ENCODE peak calls at places on chromosomes 3 and 15, in seven cellular contexts. X is breast epithelium, U is cardiac fibroblast, B is body of pancreas, D is dorsolateral prefrontal cortex, A is A549, E is fibroblast of the aortic adventitia. F is an unnamed sample.

GRCh38 chr3:148896062-148896461 is 31.0 kb downstream of the CPA3 start:
- DNase-seq in X (no peak), U (no peak), B (no peak), D (no peak), A (no peak), E (no peak), F (no peak)

GRCh38 chr3:16898595-16899395 is 14.0 kb downstream of the PLCL2 start:
- DNase-seq in X (no peak), U (no peak), B (peak), D (no peak), A (no peak), E (no peak), F (no peak)

GRCh38 chr3:51679777-51680176 is 8.7 kb downstream of the TEX264 start:
- DNase-seq in X (no peak), U (no peak), B (no peak), D (no peak), A (no peak), E (no peak), F (no peak)

GRCh38 chr15:70768247-70768883 is 5.0 kb upstream of the UACA start:
- DNase-seq in X (no peak), U (no peak), B (no peak), D (no peak), A (no peak), E (peak), F (no peak)

GRCh38 chr3:41328916-41329315 is 129.6 kb downstream of the CTNNB1 start:
- DNase-seq in X (no peak), U (peak), B (no peak), D (no peak), A (no peak), E (peak), F (no peak)

GRCh38 chr3:105197863-105198262 is 168.8 kb upstream of the ALCAM start:
- DNase-seq in X (no peak), U (no peak), B (no peak), D (no peak), A (no peak), E (no peak), F (no peak)

GRCh38 chr3:117117188-117117936 is 407.8 kb downstream of the TUSC7 start:
- DNase-seq in X (no peak), U (no peak), B (no peak), D (no peak), A (no peak), E (no peak), F (no peak)

GRCh38 chr3:10194328-10195071 is 29.8 kb downstream of the IRAK2 start:
- DNase-seq in X (no peak), U (no peak), B (no peak), D (peak), A (no peak), E (peak), F (no peak)

GRCh38 chr3:39639344-39640236 is 169.8 kb upstream of the MYRIP start:
- DNase-seq in X (no peak), U (peak), B (no peak), D (no peak), A (peak), E (peak), F (peak)

GRCh38 chr3:69690-70089 is 126.9 kb upstream of the CHL1 start:
- DNase-seq in X (no peak), U (peak), B (no peak), D (no peak), A (no peak), E (no peak), F (no peak)

GRCh38 chr3:36372534-36372935 is 7.8 kb upstream of the STAC start:
- DNase-seq in X (no peak), U (no peak), B (no peak), D (no peak), A (no peak), E (peak), F (no peak)

GRCh38 chr3:31522152-31522551 is 10.6 kb upstream of the STT3B start:
- DNase-seq in X (no peak), U (no peak), B (no peak), D (no peak), A (no peak), E (no peak), F (no peak)

GRCh38 chr3:41683666-41684350 is 278.1 kb downstream of the ULK4 start:
- DNase-seq in X (no peak), U (peak), B (no peak), D (no peak), A (no peak), E (no peak), F (peak)

GRCh38 chr15:46636220-46636619 is 1001.4 kb downstream of the SQOR start:
- DNase-seq in X (no peak), U (no peak), B (no peak), D (no peak), A (no peak), E (no peak), F (no peak)

GRCh38 chr3:58963928-58964497 is 85.8 kb downstream of the CFAP20DC start:
- DNase-seq in X (no peak), U (peak), B (no peak), D (no peak), A (no peak), E (peak), F (no peak)

GRCh38 chr3:138818175-138818574 is 16.6 kb downstream of the PIK3CB start:
- DNase-seq in X (no peak), U (no peak), B (no peak), D (no peak), A (no peak), E (no peak), F (no peak)

GRCh38 chr15:77659350-77660321 is 26.9 kb upstream of the LINGO1 start:
- DNase-seq in X (no peak), U (peak), B (peak), D (peak), A (peak), E (peak), F (peak)

GRCh38 chr3:64796597-64796996 is 108.8 kb upstream of the ADAMTS9 start:
- DNase-seq in X (no peak), U (no peak), B (no peak), D (no peak), A (no peak), E (no peak), F (no peak)

GRCh38 chr3:175932586-175932985 is 1073.5 kb downstream of the NAALADL2 start:
- DNase-seq in X (no peak), U (peak), B (no peak), D (no peak), A (no peak), E (peak), F (no peak)

GRCh38 chr3:23712656-23713559 is 92.8 kb upstream of the UBE2E1 start:
- DNase-seq in X (no peak), U (peak), B (peak), D (peak), A (no peak), E (peak), F (peak)

GRCh38 chr3:197791120-197792018 is at the start of gene LRCH3:
- DNase-seq in X (peak), U (peak), B (peak), D (peak), A (peak), E (peak), F (no peak)

GRCh38 chr15:31341501-31342195 is 15.0 kb downstream of the KLF13 start:
- DNase-seq in X (no peak), U (no peak), B (no peak), D (no peak), A (no peak), E (no peak), F (no peak)

DNA sequence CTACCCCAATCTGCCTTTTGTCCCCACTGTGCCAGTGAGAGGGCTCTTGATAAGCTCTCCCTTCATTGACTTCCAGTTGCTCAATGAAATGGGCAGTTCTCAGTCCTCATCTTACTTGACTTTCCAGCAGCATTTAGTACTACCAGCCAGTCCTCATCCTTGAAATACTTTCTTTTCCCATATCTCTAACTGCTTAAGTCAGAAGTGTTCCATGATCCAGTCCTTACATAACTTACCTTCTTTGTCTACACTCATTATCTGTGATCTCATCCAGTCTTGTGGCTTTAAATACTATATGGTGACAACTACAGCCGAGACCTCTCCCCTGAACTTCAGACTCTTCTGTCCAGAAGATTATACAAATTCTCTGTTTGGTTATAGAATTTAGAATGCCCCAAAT is 28.7 kb downstream of the RARRES1 start:
- DNase-seq in X (no peak), U (peak), B (no peak), D (no peak), A (no peak), E (peak), F (no peak)
- H3K4me3 ChIP-seq in X (no peak), U (no peak), B (no peak), D (no peak), A (no peak), E (no peak), F (no peak)

GRCh38 chr3:145807990-145808389 is 353.0 kb downstream of the PLOD2 start:
- DNase-seq in X (no peak), U (peak), B (no peak), D (no peak), A (no peak), E (peak), F (peak)
- TF ChIP-seq CTCF in X (no peak), U (peak), B (no peak), D (peak), A (peak), E (peak), F (peak)

GRCh38 chr15:39781147-39781966 is 1.3 kb downstream of the FSIP1 start:
- DNase-seq in X (no peak), U (no peak), B (no peak), D (no peak), A (no peak), E (no peak), F (no peak)
- H3K4me3 ChIP-seq in X (no peak), U (no peak), B (no peak), D (peak), A (peak), E (no peak), F (no peak)

DNA sequence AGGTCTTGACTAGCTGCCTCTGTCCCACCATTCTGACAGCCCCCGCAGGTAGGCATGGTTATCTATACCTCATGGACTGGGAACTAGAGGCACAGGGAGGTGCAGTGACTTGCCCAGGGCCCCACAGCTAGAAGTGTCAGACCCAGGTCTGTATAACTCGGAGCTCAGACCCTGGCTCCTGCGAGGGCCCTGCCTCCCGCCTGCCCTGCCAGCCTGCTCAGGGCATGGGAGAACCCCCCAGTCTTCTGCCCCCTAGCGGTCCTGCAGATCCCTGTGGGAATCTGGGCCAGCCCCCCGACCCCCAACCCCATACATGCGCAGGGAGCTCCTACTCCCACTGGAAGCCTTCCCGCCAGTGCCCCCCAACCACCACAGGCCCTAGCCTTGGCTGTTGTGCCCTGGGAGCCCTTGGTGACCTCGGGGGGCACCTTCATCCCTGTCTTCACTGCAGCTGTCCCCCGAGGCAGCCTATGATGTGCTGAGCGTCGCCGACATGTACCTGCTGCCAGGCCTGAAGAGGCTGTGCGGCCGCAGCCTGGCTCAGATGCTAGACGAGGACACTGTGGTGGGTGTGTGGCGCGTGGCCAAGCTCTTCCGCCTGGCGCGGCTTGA is 6.9 kb downstream of the ABTB1 start:
- DNase-seq in X (peak), U (no peak), B (no peak), D (peak), A (no peak), E (no peak), F (no peak)
- TF ChIP-seq CTCF in X (no peak), U (no peak), B (no peak), D (no peak), A (no peak), E (peak), F (peak)

DNA sequence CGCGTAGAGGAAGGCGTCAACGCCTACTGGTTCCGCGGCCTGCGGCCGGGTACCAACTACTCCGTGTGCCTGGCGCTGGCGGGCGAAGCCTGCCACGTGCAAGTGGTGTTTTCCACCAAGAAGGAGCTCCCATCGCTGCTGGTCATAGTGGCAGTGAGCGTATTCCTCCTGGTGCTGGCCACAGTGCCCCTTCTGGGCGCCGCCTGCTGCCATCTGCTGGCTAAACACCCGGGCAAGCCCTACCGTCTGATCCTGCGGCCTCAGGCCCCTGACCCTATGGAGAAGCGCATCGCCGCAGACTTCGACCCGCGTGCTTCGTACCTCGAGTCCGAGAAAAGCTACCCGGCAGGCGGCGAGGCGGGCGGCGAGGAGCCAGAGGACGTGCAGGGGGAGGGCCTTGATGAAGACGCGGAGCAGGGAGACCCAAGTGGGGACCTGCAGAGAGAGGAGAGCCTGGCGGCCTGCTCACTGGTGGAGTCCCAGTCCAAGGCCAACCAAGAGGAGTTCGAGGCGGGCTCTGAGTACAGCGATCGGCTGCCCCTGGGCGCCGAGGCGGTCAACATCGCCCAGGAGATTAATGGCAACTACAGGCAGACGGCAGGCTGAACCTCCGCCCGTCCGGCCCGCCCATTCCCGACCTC is 4.1 kb downstream of the ISLR2 start:
- DNase-seq in X (no peak), U (no peak), B (peak), D (no peak), A (no peak), E (no peak), F (no peak)
- H3K4me3 ChIP-seq in X (no peak), U (no peak), B (no peak), D (no peak), A (no peak), E (no peak), F (no peak)

DNA sequence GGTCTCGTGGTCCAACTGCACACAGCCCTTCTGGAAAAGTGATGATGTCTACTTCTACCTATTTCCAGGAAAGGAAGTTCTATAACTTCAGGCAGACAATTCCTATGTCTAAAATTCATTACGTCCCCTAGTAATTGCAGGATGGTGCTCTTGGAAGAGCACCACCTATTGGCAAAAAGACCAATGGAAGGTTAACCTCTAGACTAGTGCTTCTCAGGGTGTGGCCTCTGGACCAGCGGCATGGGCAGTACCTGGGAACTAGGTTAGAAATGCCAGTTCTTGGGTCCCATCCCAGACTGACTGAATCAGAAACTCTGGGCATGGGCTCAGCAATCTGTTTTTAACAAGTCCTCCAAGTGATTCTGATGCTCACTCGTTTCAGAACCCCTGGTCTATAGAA is 258.3 kb upstream of the ICE2 start:
- DNase-seq in X (no peak), U (no peak), B (no peak), D (no peak), A (no peak), E (no peak), F (no peak)
- TF ChIP-seq CTCF in X (no peak), U (no peak), B (no peak), D (no peak), A (no peak), E (no peak), F (no peak)

GRCh38 chr3:94176886-94177285 is 114.0 kb downstream of the NSUN3 start:
- DNase-seq in X (no peak), U (no peak), B (no peak), D (no peak), A (no peak), E (no peak), F (no peak)
- H3K4me3 ChIP-seq in X (no peak), U (no peak), B (no peak), D (no peak), A (no peak), E (no peak), F (no peak)

DNA sequence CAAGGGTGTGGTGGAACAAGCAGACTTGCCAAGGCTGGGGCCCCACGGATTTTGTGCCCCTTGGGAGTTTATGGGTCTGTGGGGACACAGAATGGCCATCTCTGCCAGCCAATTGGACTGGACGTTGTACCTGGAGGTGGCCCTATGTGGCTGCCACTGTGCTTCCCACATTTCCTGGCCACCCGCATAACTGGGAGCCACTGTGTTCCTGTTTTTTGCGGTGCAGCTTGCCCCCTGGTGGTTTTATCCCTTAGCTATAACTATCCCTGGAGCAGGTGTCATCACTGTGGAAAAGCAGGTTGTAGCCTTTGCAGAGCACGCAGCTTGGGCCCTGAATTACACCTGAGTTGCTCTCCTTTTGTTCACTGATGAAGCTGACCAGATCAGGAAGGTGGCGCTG is 306.3 kb downstream of the ZPLD1 start:
- DNase-seq in X (no peak), U (no peak), B (no peak), D (no peak), A (no peak), E (no peak), F (no peak)
- TF ChIP-seq CTCF in X (no peak), U (no peak), B (no peak), D (no peak), A (no peak), E (no peak), F (no peak)

GRCh38 chr3:49553320-49553689 is 972 bp upstream of the BSN start:
- DNase-seq in X (no peak), U (peak), B (no peak), D (no peak), A (no peak), E (peak), F (no peak)
- H3K4me3 ChIP-seq in X (no peak), U (peak), B (peak), D (peak), A (peak), E (peak), F (no peak)

GRCh38 chr15:37981781-37982180 is 47.3 kb downstream of the TMCO5A start:
- DNase-seq in X (no peak), U (peak), B (no peak), D (no peak), A (no peak), E (peak), F (peak)
- TF ChIP-seq CTCF in X (no peak), U (peak), B (no peak), D (peak), A (peak), E (peak), F (peak)

F was measured in AG09309.